ENCODE peak calls at places on chromosomes 1 and 21, in six cellular contexts. A, Z, H, V, T and N are unnamed samples.

GRCh38 chr1:57188169-57188568 is 222.4 kb upstream of the C8B start:
- DNase-seq in A (no peak), Z (no peak), H (peak), V (no peak), T (no peak), N (no peak)

GRCh38 chr1:241362350-241362749 is 5.3 kb upstream of the RGS7 start:
- DNase-seq in A (no peak), Z (no peak), H (no peak), V (no peak), T (no peak), N (no peak)

GRCh38 chr21:45378258-45378966 is 26.6 kb upstream of the COL18A1 start:
- DNase-seq in A (peak), Z (peak), H (peak), V (no peak), T (no peak), N (no peak)

GRCh38 chr1:4005431-4005830 is 105.4 kb upstream of the C1orf174 start:
- DNase-seq in A (no peak), Z (no peak), H (no peak), V (no peak), T (no peak), N (no peak)

GRCh38 chr1:24536391-24536840 is 19.5 kb upstream of the NCMAP start:
- DNase-seq in A (no peak), Z (no peak), H (peak), V (peak), T (no peak), N (peak)

GRCh38 chr1:198959676-198960075 is 320.8 kb downstream of the PTPRC start:
- DNase-seq in A (no peak), Z (no peak), H (no peak), V (no peak), T (no peak), N (no peak)

GRCh38 chr1:210123924-210124589 is 108.5 kb upstream of the SERTAD4 start:
- DNase-seq in A (no peak), Z (no peak), H (peak), V (no peak), T (no peak), N (no peak)

GRCh38 chr1:163307479-163308171 is 14.1 kb upstream of the NUF2 start:
- DNase-seq in A (no peak), Z (no peak), H (peak), V (no peak), T (no peak), N (no peak)

GRCh38 chr1:173424786-173425407 is 52.2 kb upstream of the PRDX6 start:
- DNase-seq in A (no peak), Z (no peak), H (peak), V (no peak), T (no peak), N (no peak)

GRCh38 chr1:12022036-12022435 is 2.7 kb downstream of the MIIP start:
- DNase-seq in A (no peak), Z (no peak), H (no peak), V (no peak), T (no peak), N (no peak)

GRCh38 chr1:78171736-78172590 is 126.2 kb downstream of the GIPC2 start:
- DNase-seq in A (no peak), Z (no peak), H (peak), V (no peak), T (no peak), N (no peak)

GRCh38 chr1:187032316-187032981 is 203.7 kb downstream of the PLA2G4A start:
- DNase-seq in A (no peak), Z (no peak), H (no peak), V (no peak), T (no peak), N (no peak)

GRCh38 chr1:221098462-221099406 is 219.5 kb downstream of the HLX start:
- DNase-seq in A (no peak), Z (no peak), H (peak), V (peak), T (no peak), N (peak)

GRCh38 chr21:25039461-25040380 is 567.6 kb downstream of the MRPL39 start:
- DNase-seq in A (no peak), Z (no peak), H (peak), V (peak), T (no peak), N (peak)

GRCh38 chr1:2377751-2378440 is 13.5 kb downstream of the MORN1 start:
- DNase-seq in A (no peak), Z (no peak), H (no peak), V (no peak), T (no peak), N (no peak)

GRCh38 chr1:5423109-5423508 is 569.1 kb downstream of the NPHP4 start:
- DNase-seq in A (no peak), Z (no peak), H (no peak), V (peak), T (no peak), N (peak)

GRCh38 chr1:43530483-43531452 is at the start of gene PTPRF:
- DNase-seq in A (peak), Z (peak), H (peak), V (peak), T (peak), N (peak)

GRCh38 chr1:219330669-219331068 is 157.0 kb downstream of the LYPLAL1 start:
- DNase-seq in A (no peak), Z (no peak), H (no peak), V (no peak), T (no peak), N (no peak)

GRCh38 chr1:108845991-108846390 is 10.9 kb downstream of the AKNAD1 start:
- DNase-seq in A (no peak), Z (no peak), H (no peak), V (no peak), T (no peak), N (no peak)

GRCh38 chr1:230768903-230769570 is 21.8 kb downstream of the CAPN9 start:
- DNase-seq in A (no peak), Z (no peak), H (peak), V (no peak), T (no peak), N (no peak)

GRCh38 chr1:230109871-230110667 is 43.0 kb downstream of the GALNT2 start:
- DNase-seq in A (peak), Z (no peak), H (peak), V (no peak), T (no peak), N (no peak)

GRCh38 chr1:3432306-3432705 is 22.2 kb upstream of the ARHGEF16 start:
- DNase-seq in A (no peak), Z (no peak), H (no peak), V (no peak), T (no peak), N (no peak)

GRCh38 chr1:172252296-172252695 is 168.2 kb upstream of the C1orf105 start:
- DNase-seq in A (no peak), Z (no peak), H (no peak), V (no peak), T (no peak), N (no peak)

GRCh38 chr1:101379939-101380338 is 143.1 kb downstream of the S1PR1 start:
- DNase-seq in A (no peak), Z (no peak), H (no peak), V (no peak), T (no peak), N (no peak)

GRCh38 chr1:1281533-1282321 is 1.5 kb downstream of the SCNN1D start:
- DNase-seq in A (no peak), Z (peak), H (peak), V (peak), T (no peak), N (no peak)

GRCh38 chr1:150516050-150516591 is 569 bp downstream of the FALEC start:
- DNase-seq in A (peak), Z (no peak), H (no peak), V (no peak), T (no peak), N (peak)

GRCh38 chr1:97820470-97821188 is 100.2 kb downstream of the DPYD start:
- DNase-seq in A (no peak), Z (no peak), H (peak), V (no peak), T (no peak), N (peak)

GRCh38 chr1:22673486-22674409 is 20.7 kb downstream of the C1QB start:
- DNase-seq in A (no peak), Z (peak), H (peak), V (peak), T (peak), N (peak)

GRCh38 chr21:43908167-43908566 is 43.1 kb downstream of the AGPAT3 start:
- DNase-seq in A (no peak), Z (no peak), H (no peak), V (no peak), T (no peak), N (no peak)

GRCh38 chr1:214586621-214587020 is 16.4 kb upstream of the CENPF start:
- DNase-seq in A (no peak), Z (no peak), H (no peak), V (no peak), T (no peak), N (no peak)

GRCh38 chr1:153733970-153734369 is 6.1 kb downstream of the INTS3 start:
- DNase-seq in A (no peak), Z (no peak), H (no peak), V (no peak), T (no peak), N (no peak)

GRCh38 chr1:37817481-37817880 is 9.5 kb upstream of the YRDC start:
- DNase-seq in A (no peak), Z (peak), H (peak), V (peak), T (no peak), N (peak)

DNA sequence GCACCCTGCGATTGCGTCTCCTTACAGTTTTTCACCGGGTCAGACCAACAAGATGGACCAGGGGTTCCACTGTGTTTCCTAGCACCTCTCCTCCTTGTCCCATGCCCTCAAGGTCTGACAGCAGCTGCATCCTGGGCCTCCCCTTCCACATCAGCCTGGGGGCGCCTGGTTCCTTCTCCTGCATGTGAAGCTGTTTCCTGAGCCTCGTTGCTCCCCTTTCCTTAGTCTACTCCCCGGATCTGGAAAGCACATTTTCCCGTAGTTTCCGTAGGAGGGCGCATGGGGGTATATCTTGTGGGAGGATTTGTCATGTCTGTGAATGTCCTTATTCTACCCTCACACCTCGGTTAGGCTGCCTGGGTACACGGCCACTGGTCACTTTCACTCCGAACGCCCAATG is 6.1 kb downstream of the PRDM15 start:
- DNase-seq in A (no peak), Z (no peak), H (no peak), V (no peak), T (no peak), N (no peak)
- TF ChIP-seq POLR2A in A (no peak), Z (no peak), H (no peak), V (no peak), T (no peak), N (no peak)

DNA sequence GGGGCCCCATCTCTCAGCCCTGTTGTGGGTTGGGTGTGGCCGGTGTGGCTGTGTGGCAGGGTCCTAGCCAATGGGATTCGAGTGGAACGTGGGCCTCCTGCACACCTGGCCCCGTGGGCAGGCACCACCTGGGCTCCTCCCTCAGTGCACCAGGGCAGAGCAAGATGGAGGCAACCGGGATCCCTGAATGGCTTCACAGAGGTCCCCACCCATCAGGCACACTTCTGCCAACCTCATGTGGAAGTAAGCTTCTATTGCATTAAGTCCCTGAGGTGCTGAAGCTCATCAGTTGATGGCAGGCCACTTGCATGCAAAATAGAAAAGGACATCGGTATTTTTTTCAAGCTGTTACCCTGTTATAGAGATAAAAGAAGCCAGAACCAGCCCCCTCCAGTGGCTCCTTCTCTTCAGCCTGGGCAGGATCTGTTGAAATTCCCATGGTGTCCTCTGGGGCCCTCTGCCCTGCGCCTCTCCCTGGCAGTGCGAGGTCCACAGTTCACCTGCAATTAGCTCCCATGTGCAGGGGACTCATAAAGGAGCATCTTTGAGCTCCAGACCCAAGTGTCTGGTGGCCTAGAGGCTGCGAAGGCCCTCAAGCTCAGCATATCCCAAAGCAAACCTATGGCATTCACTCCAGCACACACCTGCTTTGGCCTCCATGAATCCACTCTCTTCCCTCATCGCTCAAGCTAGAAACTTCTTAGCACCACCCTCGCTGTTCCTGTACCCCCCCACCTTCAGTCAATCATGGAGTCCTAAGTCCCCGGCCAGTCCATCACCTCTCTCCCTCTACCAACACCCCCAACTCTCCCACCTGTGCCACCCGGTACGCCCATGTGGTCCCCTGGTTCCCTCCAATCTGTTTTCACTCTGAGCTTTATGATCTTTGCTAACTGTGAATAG is 2.1 kb upstream of the SLC45A1 start:
- DNase-seq in A (no peak), Z (no peak), H (no peak), V (no peak), T (no peak), N (peak)
- TF ChIP-seq CTCF in A (no peak), Z (no peak), H (peak), V (no peak), T (peak), N (no peak)

GRCh38 chr1:182598296-182598695 is 5.9 kb downstream of the RGS16 start:
- DNase-seq in A (no peak), Z (no peak), H (no peak), V (no peak), T (no peak), N (no peak)
- TF ChIP-seq POLR2A in A (no peak), Z (no peak), H (no peak), V (no peak), T (no peak), N (no peak)

GRCh38 chr1:49013046-49013445 is 236.4 kb upstream of the BEND5 start:
- DNase-seq in A (no peak), Z (no peak), H (no peak), V (no peak), T (no peak), N (no peak)

DNA sequence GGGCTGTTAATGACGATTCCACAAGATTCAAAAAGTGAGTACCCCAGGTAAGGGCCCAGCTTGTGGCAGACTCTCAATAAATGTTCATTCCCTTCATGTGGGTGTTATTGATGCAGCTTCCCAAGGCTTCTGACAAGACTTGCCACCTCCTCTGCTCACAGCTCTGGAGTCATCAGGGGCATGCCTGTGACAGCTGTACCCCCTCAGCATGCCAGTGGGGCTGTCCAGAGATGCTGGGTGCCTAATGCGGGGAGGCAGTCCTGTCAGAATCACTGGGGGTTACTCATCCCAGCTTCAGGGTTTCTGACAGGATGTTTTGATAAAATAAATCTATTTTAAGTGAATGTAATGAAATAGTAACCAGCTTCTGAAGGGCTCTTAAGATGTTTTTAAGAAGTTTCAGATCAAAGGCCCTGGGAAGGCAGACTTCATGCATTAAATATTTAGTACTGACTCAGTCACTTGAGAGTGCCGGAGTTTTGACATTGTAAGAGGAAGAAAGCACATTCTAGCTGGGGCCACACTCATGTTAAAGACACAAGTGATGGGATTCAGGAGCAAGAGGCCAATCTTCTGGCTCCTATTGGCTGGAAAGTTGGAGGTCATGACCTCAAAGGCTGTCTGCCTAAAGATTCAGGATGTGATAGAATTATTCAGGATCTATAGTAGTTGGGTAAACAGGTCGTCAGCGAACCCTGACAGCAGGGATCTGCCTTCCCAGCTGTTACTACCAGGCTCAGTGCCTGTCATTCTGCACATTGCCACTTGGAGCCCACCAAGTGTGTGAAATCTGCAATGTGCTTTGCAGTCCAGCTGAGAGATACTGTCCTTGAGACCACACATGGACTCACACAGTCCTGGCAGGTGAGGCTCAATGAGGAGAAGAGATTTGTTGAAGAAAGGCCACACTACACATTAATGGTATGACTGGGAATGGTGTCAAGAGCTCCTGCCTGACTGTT is 239.6 kb upstream of the BEND5 start:
- DNase-seq in A (no peak), Z (no peak), H (no peak), V (no peak), T (no peak), N (no peak)
- TF ChIP-seq CTCF in A (no peak), Z (no peak), H (no peak), V (no peak), T (no peak), N (no peak)

GRCh38 chr1:234842726-234843641 is 233.0 kb upstream of the IRF2BP2 start:
- DNase-seq in A (no peak), Z (no peak), H (peak), V (no peak), T (peak), N (peak)
- TF ChIP-seq POLR2A in A (no peak), Z (no peak), H (no peak), V (no peak), T (no peak), N (no peak)

GRCh38 chr1:207620573-207620893 is 24.4 kb upstream of the CR1L start:
- DNase-seq in A (no peak), Z (no peak), H (no peak), V (no peak), T (no peak), N (no peak)
- TF ChIP-seq CTCF in A (no peak), Z (no peak), H (no peak), V (no peak), T (no peak), N (no peak)